ENCODE peak calls at places on chromosomes 4 and X, in seven cellular contexts. A is ovary, W is uterus, I is tibial nerve, P is suprapubic skin, L is esophagus muscularis mucosa, M is heart left ventricle. O is an unnamed sample.

GRCh38 chr4:188578657-188579056 is 439.4 kb downstream of the TRIML1 start:
- DNase-seq in I (no peak), A (no peak), W (no peak), L (no peak), M (no peak), P (no peak), O (no peak)

GRCh38 chr4:104417483-104417882 is 77.2 kb downstream of the CXXC4 start:
- DNase-seq in W (no peak), I (no peak), L (no peak), P (no peak), A (no peak), M (no peak), O (no peak)

GRCh38 chr4:6076391-6076790 is 58.2 kb upstream of the C4orf50 start:
- DNase-seq in M (no peak), A (no peak), W (no peak), P (no peak), L (no peak), I (no peak), O (no peak)

GRCh38 chr4:2006956-2007653 is 1.7 kb downstream of the NELFA start:
- DNase-seq in L (peak), M (no peak), I (no peak), A (no peak), W (no peak), P (no peak), O (peak)

GRCh38 chrX:28126886-28127285 is 145.6 kb upstream of the DCAF8L1 start:
- DNase-seq in I (no peak), A (no peak), L (no peak), M (no peak), W (no peak), P (no peak), O (no peak)

GRCh38 chr4:26753642-26754041 is 107.0 kb upstream of the STIM2 start:
- DNase-seq in L (no peak), M (peak), P (no peak), W (no peak), I (no peak), A (no peak), O (no peak)

GRCh38 chr4:8277356-8278008 is 7.9 kb downstream of the HTRA3 start:
- DNase-seq in A (peak), L (no peak), I (no peak), M (no peak), W (no peak), P (no peak), O (no peak)

GRCh38 chr4:168569909-168570276 is 73.0 kb downstream of the PALLD start:
- DNase-seq in W (no peak), A (no peak), M (no peak), L (no peak), I (no peak), P (no peak), O (no peak)

GRCh38 chr4:180052629-180053028 is 2190.6 kb upstream of the TENM3 start:
- DNase-seq in L (no peak), A (no peak), M (no peak), P (no peak), I (no peak), W (no peak), O (no peak)

GRCh38 chr4:174578366-174578765 is 56.1 kb upstream of the HPGD start:
- DNase-seq in I (no peak), P (no peak), W (no peak), L (no peak), A (no peak), M (no peak), O (no peak)

DNA sequence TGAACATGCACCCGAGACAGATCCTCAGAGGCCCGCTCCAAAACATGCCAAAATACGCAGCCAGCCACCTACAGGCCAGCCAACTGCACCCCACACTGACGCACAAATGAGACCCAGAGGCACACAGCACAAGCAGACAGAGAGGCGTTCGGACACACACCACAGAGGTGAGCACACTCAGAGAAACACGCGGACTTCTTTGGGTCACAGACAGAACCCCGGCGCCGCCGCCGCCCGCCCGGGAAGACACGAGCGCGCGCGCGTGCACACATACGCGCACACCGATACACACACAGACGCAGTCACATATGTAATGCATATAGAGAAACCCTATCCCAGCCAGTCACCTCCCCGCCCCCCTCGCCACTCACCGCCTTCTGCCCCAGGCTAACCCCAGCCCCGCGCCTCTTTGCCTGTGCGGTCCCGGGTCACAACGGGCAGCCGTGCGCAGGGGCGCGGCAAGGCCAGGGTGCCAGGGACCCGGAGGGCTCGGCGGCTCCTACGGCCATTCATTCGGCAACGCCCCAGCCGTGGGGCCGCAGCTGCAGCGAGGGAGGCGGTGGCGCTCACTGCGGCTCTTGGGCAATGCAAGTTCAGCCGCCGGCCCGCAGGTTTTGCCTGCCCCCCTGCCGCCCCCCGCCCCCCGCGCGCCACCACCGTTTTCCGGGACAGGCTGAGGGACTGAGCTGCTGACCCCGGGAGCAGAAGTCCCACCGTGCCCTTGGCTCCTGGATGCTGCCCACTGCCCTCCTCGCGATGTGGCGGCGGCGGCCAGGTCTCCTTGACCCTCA is 532 bp downstream of the SEPTIN6 start:
- DNase-seq in A (peak), W (no peak), L (no peak), M (peak), P (no peak), I (no peak), O (peak)
- TF ChIP-seq POLR2A in A (no peak), W (no peak), L (no peak), M (no peak), P (no peak), I (no peak), O (peak)

DNA sequence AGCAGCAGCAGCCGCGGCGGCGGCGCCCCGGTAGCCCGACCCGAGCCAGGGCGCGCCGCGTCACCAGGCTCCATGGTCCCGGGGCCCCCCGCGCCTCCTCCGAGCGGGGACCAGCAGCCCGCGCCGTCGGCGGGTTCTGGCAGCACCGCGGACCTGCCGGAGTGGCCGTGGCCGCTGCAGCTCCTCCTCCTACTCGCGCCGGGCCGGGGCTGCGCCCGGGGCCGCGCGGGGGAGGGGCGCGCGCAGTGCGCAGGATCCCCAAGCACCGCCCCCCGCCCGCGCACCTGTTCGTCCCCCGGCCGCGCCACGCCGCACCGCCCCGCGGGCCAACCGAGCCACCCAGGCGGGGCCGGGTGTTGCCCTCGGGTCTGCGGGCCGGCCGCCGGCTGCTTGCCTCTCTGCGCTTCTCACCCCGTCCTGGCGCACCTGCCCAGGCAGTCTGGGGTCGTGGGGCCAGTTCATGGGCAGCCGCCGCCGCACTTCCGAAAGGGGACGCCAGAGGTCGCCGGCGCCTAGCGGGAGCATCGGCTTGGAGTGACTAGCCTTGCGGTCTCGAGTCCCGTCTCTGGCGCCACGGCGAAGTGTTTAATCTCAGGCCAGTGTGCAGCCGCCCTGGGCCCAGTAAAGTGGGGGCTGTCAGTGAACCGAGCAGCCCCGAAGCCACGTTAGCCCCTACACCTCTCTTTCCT is at the start of gene SLC9A7:
- DNase-seq in I (peak), L (no peak), W (peak), M (peak), P (peak), A (peak), O (peak)
- TF ChIP-seq POLR2A in I (no peak), L (no peak), W (no peak), M (no peak), P (no peak), A (no peak), O (peak)

GRCh38 chr4:41143721-41144379 is 70.5 kb downstream of the APBB2 start:
- DNase-seq in W (no peak), M (no peak), P (no peak), L (no peak), I (no peak), A (no peak), O (no peak)

GRCh38 chr4:41140410-41140809 is 73.9 kb downstream of the APBB2 start:
- DNase-seq in M (no peak), I (no peak), P (no peak), W (no peak), L (no peak), A (no peak), O (no peak)

GRCh38 chr4:41142946-41143720 is 71.2 kb downstream of the APBB2 start:
- DNase-seq in P (no peak), W (peak), I (peak), M (peak), L (no peak), A (peak), O (peak)

GRCh38 chr4:41142356-41142755 is 72.0 kb downstream of the APBB2 start:
- DNase-seq in L (no peak), W (peak), M (no peak), I (peak), A (no peak), P (no peak), O (no peak)

DNA sequence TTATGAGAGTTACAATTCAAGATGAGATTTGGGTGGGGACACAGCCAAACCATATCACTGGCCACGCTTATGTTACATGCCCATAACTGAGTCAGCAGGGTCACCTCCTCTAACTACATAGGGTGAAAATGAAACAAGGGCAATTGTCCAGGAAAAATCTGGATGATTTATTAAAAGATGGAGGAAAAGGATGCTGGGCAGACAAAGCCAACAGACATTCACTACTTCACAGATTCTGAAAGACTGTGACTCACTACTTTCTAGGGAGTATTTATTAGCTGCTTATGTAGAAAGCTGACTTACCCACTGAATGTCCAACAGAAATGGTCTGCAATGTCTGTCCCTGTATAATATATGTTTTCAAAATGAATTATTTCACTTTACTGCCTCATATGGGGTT is 72.4 kb downstream of the APBB2 start:
- DNase-seq in A (no peak), I (no peak), L (no peak), W (no peak), P (no peak), M (no peak), O (no peak)
- TF ChIP-seq POLR2A in A (no peak), I (no peak), L (no peak), W (no peak), P (no peak), M (no peak), O (no peak)

GRCh38 chr4:183399616-183400015 is 44.8 kb upstream of the CDKN2AIP start:
- DNase-seq in W (no peak), I (no peak), A (no peak), M (no peak), L (no peak), P (no peak), O (no peak)

GRCh38 chr4:183399166-183399565 is 45.3 kb upstream of the CDKN2AIP start:
- DNase-seq in A (no peak), W (no peak), P (no peak), M (no peak), I (no peak), L (no peak), O (no peak)

GRCh38 chr4:183397741-183398297 is 46.6 kb upstream of the CDKN2AIP start:
- DNase-seq in W (no peak), I (no peak), P (no peak), A (no peak), M (no peak), L (no peak), O (no peak)

GRCh38 chr4:183400035-183400434 is 44.4 kb upstream of the CDKN2AIP start:
- DNase-seq in M (no peak), P (no peak), L (no peak), A (no peak), W (no peak), I (no peak), O (no peak)

DNA sequence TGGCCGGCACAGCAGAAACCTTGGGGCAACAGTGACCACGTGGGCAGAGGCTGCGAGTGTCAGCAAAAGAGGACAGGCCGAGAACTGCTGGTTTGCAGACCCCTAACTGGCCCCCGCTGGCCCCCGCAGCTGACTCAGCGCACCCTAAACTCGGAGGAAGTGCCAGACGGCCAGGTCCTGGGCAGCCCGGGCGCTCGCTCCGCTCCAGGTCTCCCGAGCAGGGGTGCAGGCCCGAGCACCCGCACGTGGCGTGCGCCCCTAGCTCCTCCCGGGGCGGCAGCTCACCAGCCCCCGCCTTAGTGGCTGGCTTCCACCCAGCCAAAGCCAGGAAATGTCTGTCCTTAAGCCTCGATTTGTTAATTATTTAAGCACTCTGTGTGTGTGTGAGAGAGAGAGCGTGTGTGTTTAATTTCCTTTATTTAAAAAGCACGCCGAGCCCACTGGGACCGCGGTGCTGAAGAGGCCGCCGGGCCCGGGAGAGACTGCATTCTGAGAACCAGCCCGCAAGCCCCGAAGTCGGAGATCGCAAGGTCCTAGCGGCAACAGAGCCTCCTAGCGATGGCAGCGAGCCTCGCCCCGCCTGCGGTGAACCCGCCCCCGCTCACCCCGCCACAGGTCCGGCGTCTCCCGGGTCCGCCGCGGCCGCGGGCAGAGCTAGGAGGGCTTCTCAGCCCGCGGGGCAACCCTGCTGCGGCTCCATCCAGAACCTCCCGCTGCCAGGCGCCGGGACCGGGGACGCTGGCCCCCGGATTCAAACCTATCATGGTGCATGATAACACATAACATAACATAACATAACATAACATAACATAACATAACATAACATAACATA is 45.9 kb upstream of the CDKN2AIP start:
- DNase-seq in M (peak), I (peak), A (peak), P (no peak), L (no peak), W (peak), O (peak)
- TF ChIP-seq POLR2A in M (no peak), I (no peak), A (no peak), P (no peak), L (no peak), W (no peak), O (no peak)

DNA sequence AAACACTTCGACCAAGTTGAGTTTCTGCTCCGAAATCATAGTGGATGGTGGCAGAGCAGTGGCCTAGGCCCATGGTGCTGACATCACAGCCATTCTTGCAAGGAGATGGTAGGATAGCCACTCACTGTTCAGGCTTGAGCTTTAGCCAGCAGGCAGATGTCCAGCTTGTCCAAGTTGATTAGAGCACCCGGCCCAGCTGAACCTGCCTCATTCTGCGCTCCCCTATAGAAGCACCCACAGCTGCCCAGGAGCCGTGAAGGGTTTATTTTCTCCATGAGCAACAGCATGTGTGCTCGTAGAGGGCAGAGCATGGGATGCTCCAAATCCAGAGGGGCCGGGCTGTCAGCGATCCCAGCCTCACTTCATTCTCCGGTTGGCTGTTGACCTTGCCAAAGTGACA is 16.2 kb downstream of the PIGG start:
- DNase-seq in A (no peak), I (no peak), P (no peak), M (no peak), W (no peak), L (no peak), O (no peak)
- TF ChIP-seq POLR2A in A (no peak), I (no peak), P (no peak), M (no peak), W (no peak), L (no peak), O (no peak)

GRCh38 chrX:39822133-39822748 is 275.5 kb downstream of the BCOR start:
- DNase-seq in M (no peak), A (no peak), I (no peak), L (no peak), W (no peak), P (no peak), O (no peak)
- TF ChIP-seq POLR2A in M (no peak), A (no peak), I (no peak), L (no peak), W (no peak), P (no peak), O (no peak)

DNA sequence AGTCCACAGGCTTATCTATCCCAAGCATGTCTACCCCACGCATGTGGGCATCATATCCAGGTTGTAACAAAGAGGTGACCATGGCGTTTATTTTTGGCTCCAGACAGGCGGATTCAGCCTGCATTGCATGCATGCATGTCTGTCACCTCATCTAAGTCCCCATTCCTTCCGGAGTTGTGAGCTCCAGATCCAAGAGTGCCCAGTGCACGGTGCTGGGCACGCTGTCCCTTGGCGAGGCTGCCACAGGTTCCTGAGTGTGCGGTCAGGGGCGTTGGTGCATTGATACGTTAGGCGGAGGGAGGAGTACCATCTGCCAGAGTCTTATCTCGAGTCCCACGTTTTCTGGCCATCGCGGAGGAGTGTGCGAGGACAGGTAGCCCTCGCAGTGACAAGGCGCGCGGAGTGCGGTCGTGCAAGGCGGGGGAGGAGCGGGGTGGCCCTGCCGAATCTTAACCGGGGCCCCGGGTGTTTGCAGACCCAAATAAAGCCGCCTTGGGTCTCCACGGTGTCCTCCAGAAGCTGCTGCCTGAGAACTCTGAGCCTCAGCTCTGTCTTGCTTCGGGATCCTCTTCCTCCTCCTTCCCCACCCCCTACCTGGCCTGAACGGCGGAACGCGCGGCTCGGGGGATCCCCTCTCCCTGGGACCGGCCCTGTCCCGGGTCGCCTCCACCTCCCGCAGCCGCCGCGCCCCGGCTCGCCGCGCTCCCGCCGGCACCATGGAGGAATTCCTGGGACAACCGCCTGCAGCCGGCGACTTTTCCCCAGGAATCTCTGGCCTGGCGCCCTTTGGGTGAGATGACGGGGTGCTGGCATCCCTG is 618 bp upstream of the GALNTL6 start:
- DNase-seq in W (no peak), P (no peak), M (no peak), L (peak), I (no peak), A (no peak), O (no peak)
- TF ChIP-seq POLR2A in W (no peak), P (no peak), M (no peak), L (no peak), I (no peak), A (no peak), O (no peak)

GRCh38 chr4:95304898-95305297 is 243.9 kb downstream of the UNC5C start:
- DNase-seq in L (no peak), W (no peak), M (no peak), A (no peak), P (no peak), I (no peak), O (no peak)
- TF ChIP-seq POLR2A in L (no peak), W (no peak), M (no peak), A (no peak), P (no peak), I (no peak), O (no peak)

GRCh38 chr4:54657556-54658313 is at the start of gene KIT:
- DNase-seq in W (peak), L (no peak), I (no peak), A (peak), M (peak), P (peak), O (no peak)
- TF ChIP-seq POLR2A in W (no peak), L (no peak), I (no peak), A (peak), M (no peak), P (no peak), O (no peak)

O was measured in adrenal gland.